ENCODE peak calls at places on chromosomes 5 and 9, in eight cellular contexts. F is stimulated activated CD8-positive, alpha-beta memory T cell treated with anti-CD3 and anti-CD28 coated beads, Interleukin-2, amount 100 ng/mL, for 1 hour; M is left colon; B is stimulated activated CD4-positive, alpha-beta T cell treated with anti-CD3 and anti-CD28 coated beads, Interleukin-4, amount 100 ng/mL, for 1 hour; P is Calu3; S is SHP77; U is progenitor cell of endocrine pancreas; L is nephron progenitor cell. Z is an unnamed sample.

GRCh38 chr9:96008502-96009222 is 133.2 kb downstream of the ERCC6L2 start:
- DNase-seq in F (no peak), M (no peak), B (no peak), P (no peak), S (no peak), U (no peak), L (no peak), Z (no peak)

GRCh38 chr5:176446884-176447537 is 1.2 kb upstream of the FAF2 start:
- DNase-seq in F (no peak), M (no peak), B (no peak), P (peak), S (no peak), U (peak), L (peak), Z (no peak)

GRCh38 chr5:56463944-56464571 is 230.9 kb upstream of the ANKRD55 start:
- DNase-seq in F (no peak), M (no peak), B (no peak), P (no peak), S (no peak), U (no peak), L (no peak), Z (no peak)

GRCh38 chr9:137987244-137988030 is 109.9 kb downstream of the CACNA1B start:
- DNase-seq in F (no peak), M (no peak), B (no peak), P (no peak), S (no peak), U (no peak), L (no peak), Z (no peak)

GRCh38 chr5:167442922-167443321 is 848.5 kb upstream of the WWC1 start:
- DNase-seq in F (no peak), M (no peak), B (no peak), P (peak), S (no peak), U (no peak), L (no peak), Z (no peak)

GRCh38 chr5:130992621-130993020 is 172.4 kb downstream of the HINT1 start:
- DNase-seq in F (no peak), M (no peak), B (no peak), P (no peak), S (no peak), U (no peak), L (no peak), Z (no peak)

GRCh38 chr9:121333950-121334773 is 35.9 kb downstream of the STOM start:
- DNase-seq in F (no peak), M (no peak), B (no peak), P (no peak), S (no peak), U (no peak), L (no peak), Z (no peak)

GRCh38 chr9:78985084-78985738 is 586.6 kb upstream of the TLE4 start:
- DNase-seq in F (no peak), M (no peak), B (no peak), P (no peak), S (no peak), U (no peak), L (no peak), Z (no peak)

GRCh38 chr5:74651710-74652109 is 11.2 kb upstream of the ENC1 start:
- DNase-seq in F (no peak), M (no peak), B (no peak), P (no peak), S (no peak), U (no peak), L (no peak), Z (no peak)

GRCh38 chr9:113657765-113658564 is 194.4 kb downstream of the RGS3 start:
- DNase-seq in F (peak), M (peak), B (peak), P (peak), S (peak), U (peak), L (peak), Z (peak)

GRCh38 chr9:4400731-4401130 is 89.5 kb upstream of the SLC1A1 start:
- DNase-seq in F (no peak), M (no peak), B (no peak), P (no peak), S (no peak), U (no peak), L (no peak), Z (no peak)